ENCODE peak calls at places on chromosomes 3 and 15, in ten cellular contexts. R is tibial nerve, B is AG10803, K is A549, D is Calu3, E is dorsolateral prefrontal cortex, J is IMR-90, N is spleen, Z is Peyer's patch, U is lower leg skin. X is an unnamed sample.

GRCh38 chr3:186080849-186081438 is 27.9 kb downstream of the ETV5 start:
- DNase-seq in R (no peak), B (no peak), K (no peak), D (no peak), E (no peak), J (no peak), N (no peak), Z (no peak), U (no peak), X (no peak)

GRCh38 chr15:56208185-56208584 is 35.5 kb downstream of the RFX7 start:
- DNase-seq in R (no peak), B (no peak), K (no peak), D (no peak), E (no peak), J (no peak), N (no peak), Z (no peak), U (no peak), X (no peak)

GRCh38 chr15:90895571-90896117 is 7.5 kb upstream of the MAN2A2 start:
- DNase-seq in R (no peak), B (no peak), K (peak), D (no peak), E (peak), J (no peak), N (peak), Z (no peak), U (no peak), X (peak)

GRCh38 chr3:59192473-59192872 is 142.6 kb upstream of the CFAP20DC start:
- DNase-seq in R (no peak), B (peak), K (peak), D (no peak), E (no peak), J (peak), N (no peak), Z (no peak), U (no peak), X (peak)

GRCh38 chr15:60682615-60683014 is 203.7 kb upstream of the ICE2 start:
- DNase-seq in R (no peak), B (peak), K (no peak), D (no peak), E (no peak), J (no peak), N (no peak), Z (no peak), U (no peak), X (peak)

GRCh38 chr3:127162947-127163645 is 29.8 kb upstream of the PRR23E start:
- DNase-seq in R (no peak), B (no peak), K (no peak), D (no peak), E (no peak), J (no peak), N (no peak), Z (peak), U (peak), X (no peak)

GRCh38 chr3:39407773-39408492 is 1.4 kb downstream of the RPSA start:
- DNase-seq in R (no peak), B (peak), K (no peak), D (no peak), E (no peak), J (peak), N (no peak), Z (no peak), U (no peak), X (peak)

GRCh38 chr3:36763850-36764703 is at the start of gene DCLK3:
- DNase-seq in R (no peak), B (no peak), K (no peak), D (no peak), E (no peak), J (no peak), N (peak), Z (no peak), U (no peak), X (no peak)

GRCh38 chr3:14319654-14320182 is 82.7 kb upstream of the SLC6A6 start:
- DNase-seq in R (no peak), B (peak), K (peak), D (peak), E (no peak), J (peak), N (no peak), Z (peak), U (no peak), X (peak)

GRCh38 chr15:92082217-92082843 is 228.8 kb downstream of the SLCO3A1 start:
- DNase-seq in R (peak), B (peak), K (peak), D (peak), E (peak), J (peak), N (no peak), Z (peak), U (peak), X (peak)

GRCh38 chr3:79871656-79872055 is 103.9 kb upstream of the ROBO1 start:
- DNase-seq in R (no peak), B (no peak), K (no peak), D (no peak), E (no peak), J (peak), N (no peak), Z (no peak), U (no peak), X (peak)

GRCh38 chr3:50242778-50243551 is 7.0 kb downstream of the GNAI2 start:
- DNase-seq in R (peak), B (peak), K (no peak), D (no peak), E (no peak), J (peak), N (peak), Z (no peak), U (peak), X (peak)

GRCh38 chr15:57992761-57993295 is 72.7 kb downstream of the ALDH1A2 start:
- DNase-seq in R (no peak), B (no peak), K (no peak), D (no peak), E (no peak), J (no peak), N (no peak), Z (no peak), U (no peak), X (no peak)

GRCh38 chr3:4698125-4698821 is 205.1 kb downstream of the ITPR1 start:
- DNase-seq in R (no peak), B (no peak), K (no peak), D (no peak), E (no peak), J (no peak), N (no peak), Z (no peak), U (no peak), X (no peak)

GRCh38 chr15:41917767-41918430 is 24.0 kb upstream of the SPTBN5 start:
- DNase-seq in R (no peak), B (peak), K (peak), D (peak), E (no peak), J (peak), N (peak), Z (peak), U (no peak), X (peak)

GRCh38 chr15:75649848-75650247 is 2.1 kb downstream of the SNX33 start:
- DNase-seq in R (no peak), B (no peak), K (no peak), D (no peak), E (no peak), J (no peak), N (no peak), Z (peak), U (no peak), X (no peak)

GRCh38 chr15:61084944-61085367 is 144.1 kb downstream of the RORA start:
- DNase-seq in R (no peak), B (no peak), K (no peak), D (no peak), E (no peak), J (no peak), N (no peak), Z (no peak), U (no peak), X (peak)

GRCh38 chr3:186099178-186099577 is 9.7 kb downstream of the ETV5 start:
- DNase-seq in R (peak), B (peak), K (no peak), D (peak), E (peak), J (peak), N (no peak), Z (no peak), U (peak), X (peak)

GRCh38 chr15:27492021-27492621 is 521.1 kb downstream of the GABRG3 start:
- DNase-seq in R (no peak), B (peak), K (no peak), D (no peak), E (peak), J (peak), N (no peak), Z (no peak), U (no peak), X (no peak)

GRCh38 chr15:50390549-50391264 is 33.5 kb upstream of the USP8 start:
- DNase-seq in R (no peak), B (no peak), K (no peak), D (no peak), E (no peak), J (no peak), N (no peak), Z (no peak), U (no peak), X (no peak)

GRCh38 chr3:15454965-15455364 is 27.6 kb downstream of the EAF1 start:
- DNase-seq in R (no peak), B (no peak), K (no peak), D (no peak), E (no peak), J (no peak), N (no peak), Z (no peak), U (peak), X (no peak)

GRCh38 chr15:71761649-71762048 is 48.7 kb upstream of the NR2E3 start:
- DNase-seq in R (peak), B (peak), K (peak), D (peak), E (no peak), J (peak), N (no peak), Z (peak), U (no peak), X (peak)

GRCh38 chr15:55530861-55531313 is 22.9 kb upstream of the DNAAF4 start:
- DNase-seq in R (no peak), B (peak), K (peak), D (no peak), E (no peak), J (peak), N (no peak), Z (no peak), U (no peak), X (peak)

GRCh38 chr3:126449621-126450051 is 26.1 kb downstream of the ZXDC start:
- DNase-seq in R (no peak), B (no peak), K (no peak), D (no peak), E (no peak), J (no peak), N (peak), Z (no peak), U (peak), X (no peak)

GRCh38 chr15:71116942-71117341 is 1.7 kb downstream of the THSD4 start:
- DNase-seq in R (no peak), B (no peak), K (peak), D (peak), E (no peak), J (no peak), N (no peak), Z (no peak), U (no peak), X (no peak)

GRCh38 chr3:16534914-16535301 is 21.4 kb upstream of the RFTN1 start:
- DNase-seq in R (no peak), B (no peak), K (no peak), D (no peak), E (no peak), J (no peak), N (no peak), Z (no peak), U (no peak), X (no peak)

GRCh38 chr3:181635141-181635540 is 76.6 kb upstream of the SOX2 start:
- DNase-seq in R (no peak), B (no peak), K (no peak), D (no peak), E (no peak), J (no peak), N (no peak), Z (no peak), U (no peak), X (no peak)

GRCh38 chr15:67569668-67570067 is 27.2 kb downstream of the MAP2K5 start:
- DNase-seq in R (no peak), B (no peak), K (no peak), D (no peak), E (no peak), J (no peak), N (no peak), Z (no peak), U (no peak), X (no peak)

GRCh38 chr3:150760431-150761200 is 2.4 kb downstream of the SIAH2 start:
- DNase-seq in R (no peak), B (no peak), K (no peak), D (no peak), E (no peak), J (no peak), N (no peak), Z (no peak), U (no peak), X (no peak)

GRCh38 chr3:53028641-53029040 is 17.2 kb downstream of the SFMBT1 start:
- DNase-seq in R (no peak), B (no peak), K (no peak), D (no peak), E (no peak), J (no peak), N (no peak), Z (no peak), U (no peak), X (no peak)

GRCh38 chr15:63192604-63193206 is 3.3 kb downstream of the RAB8B start:
- DNase-seq in R (no peak), B (no peak), K (no peak), D (no peak), E (no peak), J (no peak), N (no peak), Z (no peak), U (no peak), X (no peak)

GRCh38 chr15:78149805-78150751 is 916 bp downstream of the IDH3A start:
- DNase-seq in R (no peak), B (no peak), K (peak), D (no peak), E (no peak), J (no peak), N (no peak), Z (no peak), U (no peak), X (peak)

GRCh38 chr15:47959617-47960398 is 161.0 kb upstream of the SLC24A5 start:
- DNase-seq in R (no peak), B (no peak), K (no peak), D (no peak), E (no peak), J (no peak), N (no peak), Z (no peak), U (no peak), X (no peak)

GRCh38 chr3:157477441-157477840 is 25.8 kb downstream of the VEPH1 start:
- DNase-seq in R (no peak), B (no peak), K (peak), D (no peak), E (no peak), J (peak), N (no peak), Z (no peak), U (no peak), X (no peak)

GRCh38 chr3:30318110-30318509 is 288.3 kb upstream of the TGFBR2 start:
- DNase-seq in R (no peak), B (no peak), K (no peak), D (no peak), E (no peak), J (no peak), N (no peak), Z (no peak), U (no peak), X (no peak)

GRCh38 chr3:30315452-30315851 is 290.9 kb upstream of the TGFBR2 start:
- DNase-seq in R (no peak), B (peak), K (no peak), D (no peak), E (no peak), J (peak), N (no peak), Z (no peak), U (no peak), X (no peak)

GRCh38 chr3:30320392-30320791 is 286.0 kb upstream of the TGFBR2 start:
- DNase-seq in R (no peak), B (no peak), K (no peak), D (no peak), E (no peak), J (no peak), N (no peak), Z (no peak), U (no peak), X (no peak)

GRCh38 chr3:30321065-30321464 is 285.3 kb upstream of the TGFBR2 start:
- DNase-seq in R (no peak), B (no peak), K (no peak), D (no peak), E (no peak), J (no peak), N (no peak), Z (no peak), U (no peak), X (no peak)

DNA sequence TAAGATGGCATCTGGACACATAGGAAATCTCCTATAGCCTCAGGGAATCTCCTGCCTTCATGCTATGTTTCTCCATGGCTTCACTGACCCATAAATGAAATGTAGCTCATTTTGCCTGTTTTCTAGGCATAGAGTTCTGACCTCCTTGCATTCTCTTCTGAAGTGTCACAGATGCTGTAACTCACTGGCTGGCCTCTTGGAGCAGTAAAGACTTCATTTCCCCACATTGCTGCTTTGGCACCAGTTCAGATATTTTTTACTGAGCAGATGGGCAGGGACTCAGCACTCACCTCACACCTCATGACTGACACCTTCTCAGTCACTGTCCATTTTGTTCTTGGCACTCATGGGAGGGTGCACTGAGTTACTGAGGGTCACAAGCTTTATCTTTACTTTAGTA is 286.7 kb upstream of the TGFBR2 start:
- DNase-seq in R (no peak), B (peak), K (peak), D (peak), E (no peak), J (peak), N (peak), Z (no peak), U (no peak), X (peak)
- TF ChIP-seq CTCF in R (peak), B (peak), K (peak), D (peak), E (no peak), J (peak), N (peak), Z (peak), U (peak), X (peak)

GRCh38 chr3:122679467-122680291 is 960 bp upstream of the PARP14 start:
- DNase-seq in R (peak), B (peak), K (peak), D (peak), E (no peak), J (peak), N (peak), Z (peak), U (no peak), X (peak)

GRCh38 chr3:122682016-122682374 is 1.4 kb downstream of the PARP14 start:
- DNase-seq in R (no peak), B (no peak), K (no peak), D (no peak), E (no peak), J (no peak), N (no peak), Z (no peak), U (no peak), X (no peak)

GRCh38 chr3:122681294-122682015 is 816 bp downstream of the PARP14 start:
- DNase-seq in R (no peak), B (no peak), K (no peak), D (peak), E (no peak), J (no peak), N (peak), Z (no peak), U (no peak), X (no peak)

GRCh38 chr3:122679085-122679466 is 1.6 kb upstream of the PARP14 start:
- DNase-seq in R (peak), B (peak), K (peak), D (peak), E (peak), J (peak), N (peak), Z (peak), U (peak), X (peak)

DNA sequence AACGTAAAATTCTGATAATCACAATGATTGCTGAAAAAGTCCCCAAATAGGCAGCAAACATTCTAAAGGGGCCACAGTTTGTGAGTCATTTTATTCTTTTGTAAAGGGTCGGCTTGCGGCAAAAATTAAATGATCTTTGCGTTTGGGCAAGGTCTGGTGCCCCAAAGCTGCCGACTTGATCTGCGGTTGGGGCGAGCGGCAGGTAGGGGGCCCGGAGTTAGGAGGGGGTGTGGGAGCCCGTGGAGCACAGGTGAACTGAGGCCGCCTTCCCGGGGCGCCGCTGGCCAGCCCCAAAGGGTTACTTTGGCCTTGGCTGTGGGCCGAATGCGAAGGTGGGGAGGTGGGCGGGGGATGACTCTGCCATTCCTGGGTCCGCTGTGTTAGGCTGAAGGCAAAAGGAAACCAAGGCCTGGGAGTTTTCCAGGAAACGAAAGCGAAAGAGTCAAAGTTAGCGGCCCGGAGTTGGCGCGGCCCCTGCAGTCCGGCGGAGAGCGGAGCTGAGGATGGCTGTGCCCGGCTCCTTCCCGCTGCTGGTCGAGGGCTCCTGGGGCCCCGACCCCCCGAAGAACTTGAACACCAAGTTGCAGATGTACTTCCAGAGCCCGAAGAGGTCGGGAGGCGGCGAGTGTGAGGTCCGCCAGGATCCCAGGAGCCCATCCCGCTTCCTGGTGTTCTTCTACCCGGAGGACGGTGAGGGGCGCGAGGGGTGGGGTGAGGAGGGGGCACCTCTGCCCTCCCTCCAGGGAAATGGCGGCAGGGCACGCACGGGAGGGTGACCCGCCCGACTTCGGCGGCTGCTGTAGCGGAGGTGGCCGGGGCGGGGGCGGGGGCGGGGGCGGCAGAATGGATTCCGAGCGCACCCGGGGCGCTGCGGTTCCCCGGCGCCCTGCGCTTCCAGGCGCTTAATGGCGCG is at the start of gene PARP14:
- DNase-seq in R (peak), B (peak), K (peak), D (peak), E (no peak), J (peak), N (peak), Z (peak), U (peak), X (peak)
- TF ChIP-seq CTCF in R (peak), B (no peak), K (no peak), D (no peak), E (no peak), J (peak), N (no peak), Z (peak), U (no peak), X (peak)

DNA sequence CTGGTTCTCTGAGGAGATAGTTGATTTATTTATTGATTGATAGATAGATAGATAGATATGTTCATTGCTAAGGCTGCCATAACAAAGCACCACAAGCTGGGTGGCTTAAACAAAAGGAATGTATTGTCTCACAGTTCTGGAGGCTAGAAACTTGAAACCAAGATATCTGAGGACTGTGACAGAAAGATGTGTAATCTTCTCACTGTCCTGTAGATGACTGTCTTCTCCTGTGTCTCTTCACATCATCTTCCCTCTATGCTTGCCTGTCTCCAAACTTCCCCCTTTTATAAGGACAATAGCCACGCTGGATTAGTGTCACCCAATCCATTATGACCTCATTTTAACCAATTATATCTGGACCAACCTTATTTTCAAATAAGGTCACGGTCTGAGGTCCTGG is 41.0 kb downstream of the GNB4 start:
- DNase-seq in R (no peak), B (peak), K (no peak), D (no peak), E (no peak), J (peak), N (no peak), Z (no peak), U (no peak), X (peak)
- TF ChIP-seq CTCF in R (no peak), B (peak), K (no peak), D (no peak), E (no peak), J (peak), N (no peak), Z (no peak), U (no peak), X (no peak)

DNA sequence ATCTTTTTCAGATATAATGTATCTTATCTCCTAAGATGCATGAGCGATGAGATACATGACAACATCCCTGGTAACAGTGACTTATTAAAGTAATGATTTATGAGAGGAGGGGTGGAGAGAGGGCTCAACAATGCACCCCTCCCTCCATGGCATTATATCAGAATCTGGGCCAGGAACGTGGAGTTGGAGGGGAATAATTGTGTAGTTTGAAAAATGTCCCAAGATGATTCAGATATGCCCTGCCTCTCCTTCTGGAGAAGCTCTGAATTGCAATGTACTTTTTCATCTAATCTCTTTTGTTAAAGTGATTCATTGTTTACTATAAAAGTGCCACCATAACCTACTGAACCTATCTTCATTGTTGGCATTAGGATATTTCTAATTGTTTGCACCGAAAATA is 86.5 kb downstream of the FRMD4B start:
- DNase-seq in R (no peak), B (no peak), K (peak), D (no peak), E (no peak), J (no peak), N (no peak), Z (no peak), U (no peak), X (peak)
- TF ChIP-seq CTCF in R (no peak), B (peak), K (no peak), D (no peak), E (no peak), J (no peak), N (no peak), Z (no peak), U (no peak), X (peak)

X was measured in cardiac fibroblast.